ENCODE peak calls at places on chromosomes 4 and X, in five cellular contexts. T, R, B, W and P are unnamed samples.

GRCh38 chr4:61740950-61741638 is 541.0 kb downstream of the ADGRL3 start:
- DNase-seq in T (no peak), B (no peak), R (no peak), W (no peak), P (no peak)

GRCh38 chrX:48154796-48155195 is 24.4 kb downstream of the SPACA5B start:
- DNase-seq in T (no peak), B (no peak), R (no peak), W (no peak), P (no peak)

GRCh38 chr4:127732623-127733199 is 2.5 kb downstream of the SLC25A31 start:
- DNase-seq in W (no peak), T (peak), B (peak), R (no peak), P (no peak)

GRCh38 chr4:73669410-73670183 is 49.4 kb upstream of the RASSF6 start:
- DNase-seq in R (no peak), W (no peak), B (no peak), T (no peak), P (no peak)

GRCh38 chr4:95637047-95637600 is 88.4 kb upstream of the UNC5C start:
- DNase-seq in T (peak), W (no peak), R (no peak), B (peak), P (no peak)

GRCh38 chrX:29318051-29318450 is 730.8 kb downstream of the IL1RAPL1 start:
- DNase-seq in R (no peak), W (no peak), T (no peak), B (no peak), P (no peak)

GRCh38 chr4:183987987-183988392 is 82.9 kb downstream of the STOX2 start:
- DNase-seq in T (peak), B (peak), W (no peak), R (no peak), P (no peak)

GRCh38 chrX:9515973-9516538 is 51.2 kb downstream of the TBL1X start:
- DNase-seq in T (peak), W (no peak), R (no peak), B (no peak), P (no peak)

GRCh38 chr4:100117749-100118148 is 72.5 kb downstream of the DDIT4L start:
- DNase-seq in B (no peak), W (no peak), T (no peak), R (no peak), P (no peak)

GRCh38 chr4:81580346-81581013 is 108.8 kb upstream of the RASGEF1B start:
- DNase-seq in R (no peak), B (no peak), W (no peak), T (no peak), P (no peak)

GRCh38 chr4:140296335-140296753 is 77.1 kb upstream of the SCOC start:
- DNase-seq in B (peak), W (no peak), R (no peak), T (no peak), P (no peak)

GRCh38 chrX:16202943-16203342 is 35.7 kb downstream of the MAGEB17 start:
- DNase-seq in B (no peak), R (no peak), T (no peak), W (no peak), P (no peak)